ENCODE peak calls at places on chromosomes 7 and 10, in seven cellular contexts. One of them, this sample, is unnamed.

GRCh38 chr10:106515206-106515790 is 649.2 kb downstream of the SORCS1 start:
- DNase-seq in tibial nerve: no peak
- DNase-seq in breast epithelium: no peak
- DNase-seq in dorsolateral prefrontal cortex: no peak
- DNase-seq in aorta: no peak
- DNase-seq in hepatocyte: no peak
- DNase-seq in effector memory CD4-positive, alpha-beta T cell: no peak
- DNase-seq in this sample: no peak

GRCh38 chr10:115829501-115830215 is 443.3 kb downstream of the GFRA1 start:
- DNase-seq in aorta: no peak
- DNase-seq in dorsolateral prefrontal cortex: no peak
- DNase-seq in effector memory CD4-positive, alpha-beta T cell: no peak
- DNase-seq in hepatocyte: peak; percentile 12
- DNase-seq in breast epithelium: no peak
- DNase-seq in tibial nerve: no peak
- DNase-seq in this sample: no peak

GRCh38 chr7:134704827-134705226 is 58.2 kb downstream of the BPGM start:
- DNase-seq in breast epithelium: no peak
- DNase-seq in hepatocyte: no peak
- DNase-seq in effector memory CD4-positive, alpha-beta T cell: no peak
- DNase-seq in dorsolateral prefrontal cortex: no peak
- DNase-seq in tibial nerve: no peak
- DNase-seq in aorta: no peak
- DNase-seq in this sample: no peak

GRCh38 chr7:108135446-108136190 is 5.5 kb upstream of the LAMB4 start:
- DNase-seq in hepatocyte: no peak
- DNase-seq in aorta: no peak
- DNase-seq in dorsolateral prefrontal cortex: no peak
- DNase-seq in breast epithelium: no peak
- DNase-seq in effector memory CD4-positive, alpha-beta T cell: no peak
- DNase-seq in tibial nerve: no peak
- DNase-seq in this sample: no peak

GRCh38 chr7:15751191-15751701 is 64.8 kb upstream of the MEOX2 start:
- DNase-seq in tibial nerve: no peak
- DNase-seq in effector memory CD4-positive, alpha-beta T cell: no peak
- DNase-seq in hepatocyte: no peak
- DNase-seq in dorsolateral prefrontal cortex: no peak
- DNase-seq in breast epithelium: no peak
- DNase-seq in aorta: no peak
- DNase-seq in this sample: no peak

GRCh38 chr10:19832624-19833507 is 16.6 kb downstream of the PLXDC2 start:
- DNase-seq in tibial nerve: no peak
- DNase-seq in aorta: no peak
- DNase-seq in breast epithelium: peak; percentile 83
- DNase-seq in hepatocyte: no peak
- DNase-seq in dorsolateral prefrontal cortex: no peak
- DNase-seq in effector memory CD4-positive, alpha-beta T cell: no peak
- DNase-seq in this sample: no peak

GRCh38 chr10:30510184-30510931 is 76.4 kb downstream of the MAP3K8 start:
- DNase-seq in hepatocyte: peak; percentile 33
- DNase-seq in effector memory CD4-positive, alpha-beta T cell: no peak
- DNase-seq in dorsolateral prefrontal cortex: no peak
- DNase-seq in aorta: no peak
- DNase-seq in breast epithelium: no peak
- DNase-seq in tibial nerve: peak; percentile 49
- DNase-seq in this sample: no peak

GRCh38 chr7:80954181-80954580 is 35.3 kb upstream of the SEMA3C start:
- DNase-seq in aorta: no peak
- DNase-seq in hepatocyte: no peak
- DNase-seq in tibial nerve: no peak
- DNase-seq in effector memory CD4-positive, alpha-beta T cell: no peak
- DNase-seq in breast epithelium: no peak
- DNase-seq in dorsolateral prefrontal cortex: no peak
- DNase-seq in this sample: no peak

GRCh38 chr7:47404005-47404404 is 177.9 kb downstream of the TNS3 start:
- DNase-seq in hepatocyte: no peak
- DNase-seq in effector memory CD4-positive, alpha-beta T cell: no peak
- DNase-seq in tibial nerve: no peak
- DNase-seq in breast epithelium: no peak
- DNase-seq in aorta: no peak
- DNase-seq in dorsolateral prefrontal cortex: no peak
- DNase-seq in this sample: no peak

GRCh38 chr10:76393875-76394706 is 962.7 kb downstream of the LRMDA start:
- DNase-seq in breast epithelium: no peak
- DNase-seq in tibial nerve: peak; percentile 24
- DNase-seq in dorsolateral prefrontal cortex: no peak
- DNase-seq in aorta: no peak
- DNase-seq in effector memory CD4-positive, alpha-beta T cell: no peak
- DNase-seq in hepatocyte: no peak
- DNase-seq in this sample: no peak

GRCh38 chr7:107017965-107018714 is 26.4 kb upstream of the PRKAR2B start:
- DNase-seq in tibial nerve: no peak
- DNase-seq in hepatocyte: no peak
- DNase-seq in dorsolateral prefrontal cortex: no peak
- DNase-seq in effector memory CD4-positive, alpha-beta T cell: no peak
- DNase-seq in breast epithelium: no peak
- DNase-seq in aorta: no peak
- DNase-seq in this sample: no peak

GRCh38 chr7:101978683-101979082 is 161.3 kb downstream of the CUX1 start:
- DNase-seq in effector memory CD4-positive, alpha-beta T cell: no peak
- DNase-seq in hepatocyte: no peak
- DNase-seq in dorsolateral prefrontal cortex: no peak
- DNase-seq in tibial nerve: no peak
- DNase-seq in breast epithelium: no peak
- DNase-seq in aorta: no peak
- DNase-seq in this sample: no peak

GRCh38 chr7:75729851-75730274 is 8.9 kb downstream of the HIP1 start:
- DNase-seq in tibial nerve: no peak
- DNase-seq in breast epithelium: no peak
- DNase-seq in dorsolateral prefrontal cortex: no peak
- DNase-seq in effector memory CD4-positive, alpha-beta T cell: no peak
- DNase-seq in hepatocyte: no peak
- DNase-seq in aorta: peak; percentile 37
- DNase-seq in this sample: no peak

GRCh38 chr7:137674551-137675409 is 172.0 kb downstream of the DGKI start:
- DNase-seq in hepatocyte: no peak
- DNase-seq in dorsolateral prefrontal cortex: no peak
- DNase-seq in tibial nerve: no peak
- DNase-seq in effector memory CD4-positive, alpha-beta T cell: no peak
- DNase-seq in breast epithelium: no peak
- DNase-seq in aorta: no peak
- DNase-seq in this sample: no peak

GRCh38 chr7:129643545-129644170 is 32.1 kb downstream of the NRF1 start:
- DNase-seq in hepatocyte: no peak
- DNase-seq in effector memory CD4-positive, alpha-beta T cell: no peak
- DNase-seq in breast epithelium: no peak
- DNase-seq in tibial nerve: no peak
- DNase-seq in aorta: no peak
- DNase-seq in dorsolateral prefrontal cortex: no peak
- DNase-seq in this sample: no peak

GRCh38 chr10:73398024-73398423 is 15.8 kb downstream of the ANXA7 start:
- DNase-seq in breast epithelium: no peak
- DNase-seq in tibial nerve: no peak
- DNase-seq in effector memory CD4-positive, alpha-beta T cell: no peak
- DNase-seq in hepatocyte: no peak
- DNase-seq in dorsolateral prefrontal cortex: no peak
- DNase-seq in aorta: no peak
- DNase-seq in this sample: no peak

GRCh38 chr10:12314836-12315235 is 34.5 kb upstream of the CAMK1D start:
- DNase-seq in effector memory CD4-positive, alpha-beta T cell: no peak
- DNase-seq in dorsolateral prefrontal cortex: no peak
- DNase-seq in aorta: no peak
- DNase-seq in breast epithelium: no peak
- DNase-seq in hepatocyte: no peak
- DNase-seq in tibial nerve: no peak
- DNase-seq in this sample: no peak

DNA sequence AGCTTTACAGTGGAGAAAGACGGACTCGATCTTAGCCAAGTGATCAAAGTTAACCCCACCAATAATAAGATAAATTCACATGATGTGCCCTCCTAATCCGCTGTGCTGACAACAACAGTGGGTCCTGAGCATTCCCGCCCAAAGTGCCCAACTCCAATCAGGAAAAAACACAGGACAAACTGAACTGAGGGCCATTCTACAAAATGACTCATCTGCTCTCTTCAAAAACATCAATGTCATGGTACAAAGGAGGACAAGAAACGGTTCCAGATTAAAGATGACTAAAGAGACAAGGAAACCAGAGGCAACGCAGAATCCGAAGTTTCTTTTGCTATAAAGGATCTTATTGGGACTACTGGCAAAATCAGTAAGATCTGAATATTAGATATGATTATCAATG is 79.4 kb downstream of the CTBP2 start:
- DNase-seq in tibial nerve: no peak
- DNase-seq in hepatocyte: no peak
- DNase-seq in effector memory CD4-positive, alpha-beta T cell: no peak
- DNase-seq in aorta: peak; percentile 16
- DNase-seq in dorsolateral prefrontal cortex: no peak
- DNase-seq in breast epithelium: no peak
- DNase-seq in this sample: no peak
- H3K27me3 ChIP-seq in tibial nerve: no peaks in the 10 kb centered on the region
- H3K27me3 ChIP-seq in hepatocyte: no peaks in the 10 kb centered on the region
- H3K27me3 ChIP-seq in effector memory CD4-positive, alpha-beta T cell: no peaks in the 10 kb centered on the region
- H3K27me3 ChIP-seq in aorta: no peaks in the 10 kb centered on the region
- H3K27me3 ChIP-seq in dorsolateral prefrontal cortex: no peaks in the 10 kb centered on the region
- H3K27me3 ChIP-seq in breast epithelium: no peaks in the 10 kb centered on the region
- H3K27me3 ChIP-seq in this sample: no peaks in the 10 kb centered on the region

DNA sequence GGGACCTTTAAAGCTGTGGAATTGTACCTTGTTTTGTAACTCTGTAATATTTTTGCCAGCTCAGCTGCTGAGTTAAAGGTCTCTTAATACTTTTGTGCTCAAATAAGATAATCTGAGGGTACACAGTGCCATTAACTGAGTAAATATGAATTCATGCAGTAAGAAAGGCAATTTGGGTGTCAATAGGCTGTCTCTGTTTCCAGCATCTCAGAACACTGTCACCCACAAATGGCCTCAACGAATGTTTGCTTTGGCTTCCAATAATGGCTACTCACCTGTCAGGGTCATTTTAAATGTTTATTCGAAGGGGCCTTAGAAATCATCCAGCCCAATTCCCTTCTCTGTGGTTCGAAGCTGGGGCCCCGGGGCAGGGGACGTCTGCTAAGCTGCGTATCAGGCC is 225.4 kb downstream of the ZMYND11 start:
- DNase-seq in dorsolateral prefrontal cortex: no peak
- DNase-seq in effector memory CD4-positive, alpha-beta T cell: no peak
- DNase-seq in tibial nerve: no peak
- DNase-seq in breast epithelium: no peak
- DNase-seq in hepatocyte: no peak
- DNase-seq in aorta: no peak
- DNase-seq in this sample: no peak
- H3K27me3 ChIP-seq in dorsolateral prefrontal cortex: no peaks in the 10 kb centered on the region
- H3K27me3 ChIP-seq in effector memory CD4-positive, alpha-beta T cell: no peaks in the 10 kb centered on the region
- H3K27me3 ChIP-seq in tibial nerve: no peaks in the 10 kb centered on the region
- H3K27me3 ChIP-seq in breast epithelium: no peaks in the 10 kb centered on the region
- H3K27me3 ChIP-seq in hepatocyte: no peaks in the 10 kb centered on the region
- H3K27me3 ChIP-seq in aorta: no peaks in the 10 kb centered on the region
- H3K27me3 ChIP-seq in this sample: no peaks in the 10 kb centered on the region

GRCh38 chr7:37231613-37232012 is 217.1 kb downstream of the ELMO1 start:
- DNase-seq in hepatocyte: no peak
- DNase-seq in effector memory CD4-positive, alpha-beta T cell: no peak
- DNase-seq in breast epithelium: no peak
- DNase-seq in tibial nerve: no peak
- DNase-seq in aorta: no peak
- DNase-seq in dorsolateral prefrontal cortex: no peak
- DNase-seq in this sample: no peak
- H3K27me3 ChIP-seq in hepatocyte: no peaks in the 10 kb centered on the region
- H3K27me3 ChIP-seq in effector memory CD4-positive, alpha-beta T cell: no peaks in the 10 kb centered on the region
- H3K27me3 ChIP-seq in breast epithelium: no peaks in the 10 kb centered on the region
- H3K27me3 ChIP-seq in tibial nerve: no peaks in the 10 kb centered on the region
- H3K27me3 ChIP-seq in aorta: no peaks in the 10 kb centered on the region
- H3K27me3 ChIP-seq in dorsolateral prefrontal cortex: no peaks in the 10 kb centered on the region
- H3K27me3 ChIP-seq in this sample: no peaks in the 10 kb centered on the region

DNA sequence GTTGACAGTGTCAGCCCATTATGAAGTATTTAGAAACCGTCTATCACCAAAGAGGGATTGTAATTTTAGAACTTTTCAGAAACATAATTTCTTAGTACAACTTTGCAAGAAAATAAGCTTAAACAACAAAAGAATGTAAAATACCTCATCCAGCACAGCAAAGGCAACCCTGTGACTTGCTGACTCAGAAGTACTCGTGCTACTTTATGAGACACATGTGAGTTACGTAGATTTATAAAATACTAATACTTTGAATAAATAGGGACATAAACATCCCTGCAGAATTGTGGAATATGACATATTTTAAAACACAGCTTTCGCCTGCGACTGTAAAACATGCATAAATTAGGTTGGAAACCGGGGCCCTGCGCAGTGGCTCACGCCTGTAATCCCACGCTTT is 739.7 kb upstream of the ANKRD30A start:
- DNase-seq in aorta: no peak
- DNase-seq in tibial nerve: no peak
- DNase-seq in effector memory CD4-positive, alpha-beta T cell: no peak
- DNase-seq in hepatocyte: no peak
- DNase-seq in breast epithelium: no peak
- DNase-seq in dorsolateral prefrontal cortex: no peak
- DNase-seq in this sample: no peak
- H3K27me3 ChIP-seq in aorta: no peaks in the 10 kb centered on the region
- H3K27me3 ChIP-seq in tibial nerve: no peaks in the 10 kb centered on the region
- H3K27me3 ChIP-seq in effector memory CD4-positive, alpha-beta T cell: no peaks in the 10 kb centered on the region
- H3K27me3 ChIP-seq in hepatocyte: no peaks in the 10 kb centered on the region
- H3K27me3 ChIP-seq in breast epithelium: no peaks in the 10 kb centered on the region
- H3K27me3 ChIP-seq in dorsolateral prefrontal cortex: no peaks in the 10 kb centered on the region
- H3K27me3 ChIP-seq in this sample: no peaks in the 10 kb centered on the region